ENCODE peak calls at places on chromosome 16, in nine cellular contexts. One of them, this sample, is unnamed.
A peak's percentile ranks its signal among the peaks of the same experiment; 100 is the strongest.

GRCh38 chr16:54632322-54632721 is 298.3 kb upstream of the IRX5 start:
- DNase-seq in colonic mucosa: no peak
- DNase-seq in activated CD4-positive, CD25-positive, alpha-beta regulatory T cell treated with anti-CD3 and anti-CD28 coated beads, Interleukin-2, amount 50 U/mL, for 16 hours: no peak
- DNase-seq in body of pancreas: no peak
- DNase-seq in T-helper 9 cell: no peak
- DNase-seq in stimulated activated CD8-positive, alpha-beta memory T cell treated with anti-CD3 and anti-CD28 coated beads, Interleukin-4, amount 100 ng/mL, for 4 hours: no peak
- DNase-seq in hippocampal formation: no peak
- DNase-seq in activated effector memory CD4-positive, alpha-beta T cell treated with Interleukin-2 at 50 U/mL for 16 hours: no peak
- DNase-seq in NCI-H82: no peak
- DNase-seq in this sample: no peak

GRCh38 chr16:83701494-83701893 is 106.3 kb upstream of the HSBP1 start:
- DNase-seq in colonic mucosa: no peak
- DNase-seq in activated CD4-positive, CD25-positive, alpha-beta regulatory T cell treated with anti-CD3 and anti-CD28 coated beads, Interleukin-2, amount 50 U/mL, for 16 hours: no peak
- DNase-seq in body of pancreas: peak; percentile 12
- DNase-seq in T-helper 9 cell: no peak
- DNase-seq in stimulated activated CD8-positive, alpha-beta memory T cell treated with anti-CD3 and anti-CD28 coated beads, Interleukin-4, amount 100 ng/mL, for 4 hours: no peak
- DNase-seq in hippocampal formation: no peak
- DNase-seq in activated effector memory CD4-positive, alpha-beta T cell treated with Interleukin-2 at 50 U/mL for 16 hours: no peak
- DNase-seq in NCI-H82: peak; percentile 52
- DNase-seq in this sample: peak; percentile 37

GRCh38 chr16:87881327-87882200 is 12.3 kb upstream of the SLC7A5 start:
- DNase-seq in colonic mucosa: no peak
- DNase-seq in activated CD4-positive, CD25-positive, alpha-beta regulatory T cell treated with anti-CD3 and anti-CD28 coated beads, Interleukin-2, amount 50 U/mL, for 16 hours: no peak
- DNase-seq in body of pancreas: no peak
- DNase-seq in T-helper 9 cell: no peak
- DNase-seq in stimulated activated CD8-positive, alpha-beta memory T cell treated with anti-CD3 and anti-CD28 coated beads, Interleukin-4, amount 100 ng/mL, for 4 hours: no peak
- DNase-seq in hippocampal formation: no peak
- DNase-seq in activated effector memory CD4-positive, alpha-beta T cell treated with Interleukin-2 at 50 U/mL for 16 hours: no peak
- DNase-seq in NCI-H82: no peak
- DNase-seq in this sample: no peak

GRCh38 chr16:85995591-85996461 is 96.9 kb downstream of the IRF8 start:
- DNase-seq in colonic mucosa: no peak
- DNase-seq in activated CD4-positive, CD25-positive, alpha-beta regulatory T cell treated with anti-CD3 and anti-CD28 coated beads, Interleukin-2, amount 50 U/mL, for 16 hours: no peak
- DNase-seq in body of pancreas: no peak
- DNase-seq in T-helper 9 cell: no peak
- DNase-seq in stimulated activated CD8-positive, alpha-beta memory T cell treated with anti-CD3 and anti-CD28 coated beads, Interleukin-4, amount 100 ng/mL, for 4 hours: no peak
- DNase-seq in hippocampal formation: no peak
- DNase-seq in activated effector memory CD4-positive, alpha-beta T cell treated with Interleukin-2 at 50 U/mL for 16 hours: no peak
- DNase-seq in NCI-H82: no peak
- DNase-seq in this sample: no peak

GRCh38 chr16:56669005-56669839 is at the start of gene MT1H:
- DNase-seq in colonic mucosa: peak; percentile 50
- DNase-seq in activated CD4-positive, CD25-positive, alpha-beta regulatory T cell treated with anti-CD3 and anti-CD28 coated beads, Interleukin-2, amount 50 U/mL, for 16 hours: no peak
- DNase-seq in body of pancreas: peak; percentile 54
- DNase-seq in T-helper 9 cell: no peak
- DNase-seq in stimulated activated CD8-positive, alpha-beta memory T cell treated with anti-CD3 and anti-CD28 coated beads, Interleukin-4, amount 100 ng/mL, for 4 hours: no peak
- DNase-seq in hippocampal formation: no peak
- DNase-seq in activated effector memory CD4-positive, alpha-beta T cell treated with Interleukin-2 at 50 U/mL for 16 hours: no peak
- DNase-seq in NCI-H82: no peak
- DNase-seq in this sample: no peak

GRCh38 chr16:62149646-62150045 is 113.4 kb upstream of the CDH8 start:
- DNase-seq in colonic mucosa: no peak
- DNase-seq in activated CD4-positive, CD25-positive, alpha-beta regulatory T cell treated with anti-CD3 and anti-CD28 coated beads, Interleukin-2, amount 50 U/mL, for 16 hours: no peak
- DNase-seq in body of pancreas: no peak
- DNase-seq in T-helper 9 cell: no peak
- DNase-seq in stimulated activated CD8-positive, alpha-beta memory T cell treated with anti-CD3 and anti-CD28 coated beads, Interleukin-4, amount 100 ng/mL, for 4 hours: no peak
- DNase-seq in hippocampal formation: no peak
- DNase-seq in activated effector memory CD4-positive, alpha-beta T cell treated with Interleukin-2 at 50 U/mL for 16 hours: no peak
- DNase-seq in NCI-H82: no peak
- DNase-seq in this sample: no peak

GRCh38 chr16:70686376-70687171 is 721 bp upstream of the MTSS2 start:
- DNase-seq in colonic mucosa: no peak
- DNase-seq in activated CD4-positive, CD25-positive, alpha-beta regulatory T cell treated with anti-CD3 and anti-CD28 coated beads, Interleukin-2, amount 50 U/mL, for 16 hours: no peak
- DNase-seq in body of pancreas: no peak
- DNase-seq in T-helper 9 cell: no peak
- DNase-seq in stimulated activated CD8-positive, alpha-beta memory T cell treated with anti-CD3 and anti-CD28 coated beads, Interleukin-4, amount 100 ng/mL, for 4 hours: no peak
- DNase-seq in hippocampal formation: no peak
- DNase-seq in activated effector memory CD4-positive, alpha-beta T cell treated with Interleukin-2 at 50 U/mL for 16 hours: no peak
- DNase-seq in NCI-H82: peak; percentile 73
- DNase-seq in this sample: no peak

GRCh38 chr16:80526418-80527061 is 14.3 kb upstream of the DYNLRB2 start:
- DNase-seq in colonic mucosa: peak; percentile 54
- DNase-seq in activated CD4-positive, CD25-positive, alpha-beta regulatory T cell treated with anti-CD3 and anti-CD28 coated beads, Interleukin-2, amount 50 U/mL, for 16 hours: peak; percentile 34
- DNase-seq in body of pancreas: peak; percentile 55
- DNase-seq in T-helper 9 cell: peak; percentile 42
- DNase-seq in stimulated activated CD8-positive, alpha-beta memory T cell treated with anti-CD3 and anti-CD28 coated beads, Interleukin-4, amount 100 ng/mL, for 4 hours: peak; percentile 20
- DNase-seq in hippocampal formation: no peak
- DNase-seq in activated effector memory CD4-positive, alpha-beta T cell treated with Interleukin-2 at 50 U/mL for 16 hours: peak; percentile 29
- DNase-seq in NCI-H82: peak; percentile 60
- DNase-seq in this sample: peak; percentile 75

GRCh38 chr16:70508752-70509151 is 14.6 kb downstream of the COG4 start:
- DNase-seq in colonic mucosa: no peak
- DNase-seq in activated CD4-positive, CD25-positive, alpha-beta regulatory T cell treated with anti-CD3 and anti-CD28 coated beads, Interleukin-2, amount 50 U/mL, for 16 hours: no peak
- DNase-seq in body of pancreas: no peak
- DNase-seq in T-helper 9 cell: no peak
- DNase-seq in stimulated activated CD8-positive, alpha-beta memory T cell treated with anti-CD3 and anti-CD28 coated beads, Interleukin-4, amount 100 ng/mL, for 4 hours: no peak
- DNase-seq in hippocampal formation: no peak
- DNase-seq in activated effector memory CD4-positive, alpha-beta T cell treated with Interleukin-2 at 50 U/mL for 16 hours: no peak
- DNase-seq in NCI-H82: no peak
- DNase-seq in this sample: peak; percentile 10

GRCh38 chr16:17309510-17309909 is 161.2 kb downstream of the XYLT1 start:
- DNase-seq in colonic mucosa: no peak
- DNase-seq in activated CD4-positive, CD25-positive, alpha-beta regulatory T cell treated with anti-CD3 and anti-CD28 coated beads, Interleukin-2, amount 50 U/mL, for 16 hours: no peak
- DNase-seq in body of pancreas: no peak
- DNase-seq in T-helper 9 cell: no peak
- DNase-seq in stimulated activated CD8-positive, alpha-beta memory T cell treated with anti-CD3 and anti-CD28 coated beads, Interleukin-4, amount 100 ng/mL, for 4 hours: no peak
- DNase-seq in hippocampal formation: no peak
- DNase-seq in activated effector memory CD4-positive, alpha-beta T cell treated with Interleukin-2 at 50 U/mL for 16 hours: no peak
- DNase-seq in NCI-H82: no peak
- DNase-seq in this sample: no peak

GRCh38 chr16:75224683-75225082 is 5.9 kb downstream of the CTRB1 start:
- DNase-seq in colonic mucosa: no peak
- DNase-seq in activated CD4-positive, CD25-positive, alpha-beta regulatory T cell treated with anti-CD3 and anti-CD28 coated beads, Interleukin-2, amount 50 U/mL, for 16 hours: no peak
- DNase-seq in body of pancreas: peak; percentile 71
- DNase-seq in T-helper 9 cell: no peak
- DNase-seq in stimulated activated CD8-positive, alpha-beta memory T cell treated with anti-CD3 and anti-CD28 coated beads, Interleukin-4, amount 100 ng/mL, for 4 hours: no peak
- DNase-seq in hippocampal formation: no peak
- DNase-seq in activated effector memory CD4-positive, alpha-beta T cell treated with Interleukin-2 at 50 U/mL for 16 hours: no peak
- DNase-seq in NCI-H82: no peak
- DNase-seq in this sample: no peak

GRCh38 chr16:23357761-23358290 is 55.7 kb downstream of the SCNN1B start:
- DNase-seq in colonic mucosa: no peak
- DNase-seq in activated CD4-positive, CD25-positive, alpha-beta regulatory T cell treated with anti-CD3 and anti-CD28 coated beads, Interleukin-2, amount 50 U/mL, for 16 hours: no peak
- DNase-seq in body of pancreas: no peak
- DNase-seq in T-helper 9 cell: no peak
- DNase-seq in stimulated activated CD8-positive, alpha-beta memory T cell treated with anti-CD3 and anti-CD28 coated beads, Interleukin-4, amount 100 ng/mL, for 4 hours: no peak
- DNase-seq in hippocampal formation: no peak
- DNase-seq in activated effector memory CD4-positive, alpha-beta T cell treated with Interleukin-2 at 50 U/mL for 16 hours: no peak
- DNase-seq in NCI-H82: no peak
- DNase-seq in this sample: no peak

GRCh38 chr16:49280022-49280741 is 1.5 kb downstream of the CBLN1 start:
- DNase-seq in colonic mucosa: no peak
- DNase-seq in activated CD4-positive, CD25-positive, alpha-beta regulatory T cell treated with anti-CD3 and anti-CD28 coated beads, Interleukin-2, amount 50 U/mL, for 16 hours: no peak
- DNase-seq in body of pancreas: peak; percentile 38
- DNase-seq in T-helper 9 cell: no peak
- DNase-seq in stimulated activated CD8-positive, alpha-beta memory T cell treated with anti-CD3 and anti-CD28 coated beads, Interleukin-4, amount 100 ng/mL, for 4 hours: no peak
- DNase-seq in hippocampal formation: no peak
- DNase-seq in activated effector memory CD4-positive, alpha-beta T cell treated with Interleukin-2 at 50 U/mL for 16 hours: no peak
- DNase-seq in NCI-H82: peak; percentile 54
- DNase-seq in this sample: no peak

GRCh38 chr16:78647019-78647418 is 547.6 kb downstream of the WWOX start:
- DNase-seq in colonic mucosa: no peak
- DNase-seq in activated CD4-positive, CD25-positive, alpha-beta regulatory T cell treated with anti-CD3 and anti-CD28 coated beads, Interleukin-2, amount 50 U/mL, for 16 hours: no peak
- DNase-seq in body of pancreas: no peak
- DNase-seq in T-helper 9 cell: no peak
- DNase-seq in stimulated activated CD8-positive, alpha-beta memory T cell treated with anti-CD3 and anti-CD28 coated beads, Interleukin-4, amount 100 ng/mL, for 4 hours: no peak
- DNase-seq in hippocampal formation: no peak
- DNase-seq in activated effector memory CD4-positive, alpha-beta T cell treated with Interleukin-2 at 50 U/mL for 16 hours: no peak
- DNase-seq in NCI-H82: no peak
- DNase-seq in this sample: no peak

GRCh38 chr16:2782583-2783351 is 4.6 kb downstream of the PRSS33 start:
- DNase-seq in colonic mucosa: no peak
- DNase-seq in activated CD4-positive, CD25-positive, alpha-beta regulatory T cell treated with anti-CD3 and anti-CD28 coated beads, Interleukin-2, amount 50 U/mL, for 16 hours: no peak
- DNase-seq in body of pancreas: no peak
- DNase-seq in T-helper 9 cell: no peak
- DNase-seq in stimulated activated CD8-positive, alpha-beta memory T cell treated with anti-CD3 and anti-CD28 coated beads, Interleukin-4, amount 100 ng/mL, for 4 hours: no peak
- DNase-seq in hippocampal formation: no peak
- DNase-seq in activated effector memory CD4-positive, alpha-beta T cell treated with Interleukin-2 at 50 U/mL for 16 hours: no peak
- DNase-seq in NCI-H82: no peak
- DNase-seq in this sample: no peak

GRCh38 chr16:30030841-30031413 is at the start of gene TLCD3B:
- DNase-seq in colonic mucosa: no peak
- DNase-seq in activated CD4-positive, CD25-positive, alpha-beta regulatory T cell treated with anti-CD3 and anti-CD28 coated beads, Interleukin-2, amount 50 U/mL, for 16 hours: no peak
- DNase-seq in body of pancreas: no peak
- DNase-seq in T-helper 9 cell: no peak
- DNase-seq in stimulated activated CD8-positive, alpha-beta memory T cell treated with anti-CD3 and anti-CD28 coated beads, Interleukin-4, amount 100 ng/mL, for 4 hours: no peak
- DNase-seq in hippocampal formation: no peak
- DNase-seq in activated effector memory CD4-positive, alpha-beta T cell treated with Interleukin-2 at 50 U/mL for 16 hours: no peak
- DNase-seq in NCI-H82: peak; percentile 84
- DNase-seq in this sample: no peak

GRCh38 chr16:84841787-84842300 is 22.1 kb downstream of the CRISPLD2 start:
- DNase-seq in colonic mucosa: peak; percentile 77
- DNase-seq in activated CD4-positive, CD25-positive, alpha-beta regulatory T cell treated with anti-CD3 and anti-CD28 coated beads, Interleukin-2, amount 50 U/mL, for 16 hours: no peak
- DNase-seq in body of pancreas: peak; percentile 69
- DNase-seq in T-helper 9 cell: no peak
- DNase-seq in stimulated activated CD8-positive, alpha-beta memory T cell treated with anti-CD3 and anti-CD28 coated beads, Interleukin-4, amount 100 ng/mL, for 4 hours: no peak
- DNase-seq in hippocampal formation: no peak
- DNase-seq in activated effector memory CD4-positive, alpha-beta T cell treated with Interleukin-2 at 50 U/mL for 16 hours: no peak
- DNase-seq in NCI-H82: no peak
- DNase-seq in this sample: no peak

GRCh38 chr16:30786936-30787612 is at the start of gene ZNF629:
- DNase-seq in colonic mucosa: peak; percentile 75
- DNase-seq in activated CD4-positive, CD25-positive, alpha-beta regulatory T cell treated with anti-CD3 and anti-CD28 coated beads, Interleukin-2, amount 50 U/mL, for 16 hours: no peak
- DNase-seq in body of pancreas: peak; percentile 73
- DNase-seq in T-helper 9 cell: no peak
- DNase-seq in stimulated activated CD8-positive, alpha-beta memory T cell treated with anti-CD3 and anti-CD28 coated beads, Interleukin-4, amount 100 ng/mL, for 4 hours: no peak
- DNase-seq in hippocampal formation: peak; percentile 70
- DNase-seq in activated effector memory CD4-positive, alpha-beta T cell treated with Interleukin-2 at 50 U/mL for 16 hours: no peak
- DNase-seq in NCI-H82: peak; percentile 83
- DNase-seq in this sample: peak; percentile 74

GRCh38 chr16:46763147-46763546 is 15.0 kb upstream of the MYLK3 start:
- DNase-seq in colonic mucosa: no peak
- DNase-seq in activated CD4-positive, CD25-positive, alpha-beta regulatory T cell treated with anti-CD3 and anti-CD28 coated beads, Interleukin-2, amount 50 U/mL, for 16 hours: no peak
- DNase-seq in body of pancreas: no peak
- DNase-seq in T-helper 9 cell: no peak
- DNase-seq in stimulated activated CD8-positive, alpha-beta memory T cell treated with anti-CD3 and anti-CD28 coated beads, Interleukin-4, amount 100 ng/mL, for 4 hours: no peak
- DNase-seq in hippocampal formation: no peak
- DNase-seq in activated effector memory CD4-positive, alpha-beta T cell treated with Interleukin-2 at 50 U/mL for 16 hours: no peak
- DNase-seq in NCI-H82: no peak
- DNase-seq in this sample: no peak

GRCh38 chr16:55853114-55853513 is 20.2 kb upstream of the CES1 start:
- DNase-seq in colonic mucosa: no peak
- DNase-seq in activated CD4-positive, CD25-positive, alpha-beta regulatory T cell treated with anti-CD3 and anti-CD28 coated beads, Interleukin-2, amount 50 U/mL, for 16 hours: no peak
- DNase-seq in body of pancreas: no peak
- DNase-seq in T-helper 9 cell: no peak
- DNase-seq in stimulated activated CD8-positive, alpha-beta memory T cell treated with anti-CD3 and anti-CD28 coated beads, Interleukin-4, amount 100 ng/mL, for 4 hours: no peak
- DNase-seq in hippocampal formation: no peak
- DNase-seq in activated effector memory CD4-positive, alpha-beta T cell treated with Interleukin-2 at 50 U/mL for 16 hours: no peak
- DNase-seq in NCI-H82: no peak
- DNase-seq in this sample: peak; percentile 10

GRCh38 chr16:14539631-14540030 is 90.4 kb downstream of the PARN start:
- DNase-seq in colonic mucosa: no peak
- DNase-seq in activated CD4-positive, CD25-positive, alpha-beta regulatory T cell treated with anti-CD3 and anti-CD28 coated beads, Interleukin-2, amount 50 U/mL, for 16 hours: no peak
- DNase-seq in body of pancreas: no peak
- DNase-seq in T-helper 9 cell: no peak
- DNase-seq in stimulated activated CD8-positive, alpha-beta memory T cell treated with anti-CD3 and anti-CD28 coated beads, Interleukin-4, amount 100 ng/mL, for 4 hours: no peak
- DNase-seq in hippocampal formation: no peak
- DNase-seq in activated effector memory CD4-positive, alpha-beta T cell treated with Interleukin-2 at 50 U/mL for 16 hours: no peak
- DNase-seq in NCI-H82: no peak
- DNase-seq in this sample: no peak

GRCh38 chr16:56852401-56852730 is 12.6 kb upstream of the SLC12A3 start:
- DNase-seq in colonic mucosa: no peak
- DNase-seq in activated CD4-positive, CD25-positive, alpha-beta regulatory T cell treated with anti-CD3 and anti-CD28 coated beads, Interleukin-2, amount 50 U/mL, for 16 hours: no peak
- DNase-seq in body of pancreas: no peak
- DNase-seq in T-helper 9 cell: no peak
- DNase-seq in stimulated activated CD8-positive, alpha-beta memory T cell treated with anti-CD3 and anti-CD28 coated beads, Interleukin-4, amount 100 ng/mL, for 4 hours: no peak
- DNase-seq in hippocampal formation: no peak
- DNase-seq in activated effector memory CD4-positive, alpha-beta T cell treated with Interleukin-2 at 50 U/mL for 16 hours: no peak
- DNase-seq in NCI-H82: no peak
- DNase-seq in this sample: no peak

GRCh38 chr16:11916524-11917285 is 949 bp upstream of the GSPT1 start:
- DNase-seq in colonic mucosa: peak; percentile 78
- DNase-seq in activated CD4-positive, CD25-positive, alpha-beta regulatory T cell treated with anti-CD3 and anti-CD28 coated beads, Interleukin-2, amount 50 U/mL, for 16 hours: no peak
- DNase-seq in body of pancreas: peak; percentile 36
- DNase-seq in T-helper 9 cell: no peak
- DNase-seq in stimulated activated CD8-positive, alpha-beta memory T cell treated with anti-CD3 and anti-CD28 coated beads, Interleukin-4, amount 100 ng/mL, for 4 hours: no peak
- DNase-seq in hippocampal formation: no peak
- DNase-seq in activated effector memory CD4-positive, alpha-beta T cell treated with Interleukin-2 at 50 U/mL for 16 hours: no peak
- DNase-seq in NCI-H82: no peak
- DNase-seq in this sample: peak; percentile 62

GRCh38 chr16:57689772-57690558 is 4.6 kb upstream of the DRC7 start:
- DNase-seq in colonic mucosa: no peak
- DNase-seq in activated CD4-positive, CD25-positive, alpha-beta regulatory T cell treated with anti-CD3 and anti-CD28 coated beads, Interleukin-2, amount 50 U/mL, for 16 hours: no peak
- DNase-seq in body of pancreas: no peak
- DNase-seq in T-helper 9 cell: no peak
- DNase-seq in stimulated activated CD8-positive, alpha-beta memory T cell treated with anti-CD3 and anti-CD28 coated beads, Interleukin-4, amount 100 ng/mL, for 4 hours: no peak
- DNase-seq in hippocampal formation: no peak
- DNase-seq in activated effector memory CD4-positive, alpha-beta T cell treated with Interleukin-2 at 50 U/mL for 16 hours: no peak
- DNase-seq in NCI-H82: peak; percentile 48
- DNase-seq in this sample: peak; percentile 4

GRCh38 chr16:88527186-88527936 is 42.8 kb upstream of the ZC3H18 start:
- DNase-seq in colonic mucosa: peak; percentile 72
- DNase-seq in activated CD4-positive, CD25-positive, alpha-beta regulatory T cell treated with anti-CD3 and anti-CD28 coated beads, Interleukin-2, amount 50 U/mL, for 16 hours: peak; percentile 26
- DNase-seq in body of pancreas: peak; percentile 69
- DNase-seq in T-helper 9 cell: peak; percentile 54
- DNase-seq in stimulated activated CD8-positive, alpha-beta memory T cell treated with anti-CD3 and anti-CD28 coated beads, Interleukin-4, amount 100 ng/mL, for 4 hours: peak; percentile 32
- DNase-seq in hippocampal formation: peak; percentile 41
- DNase-seq in activated effector memory CD4-positive, alpha-beta T cell treated with Interleukin-2 at 50 U/mL for 16 hours: peak; percentile 41
- DNase-seq in NCI-H82: peak; percentile 62
- DNase-seq in this sample: peak; percentile 67

GRCh38 chr16:57284206-57284951 is at the start of gene PLLP:
- DNase-seq in colonic mucosa: peak; percentile 63
- DNase-seq in activated CD4-positive, CD25-positive, alpha-beta regulatory T cell treated with anti-CD3 and anti-CD28 coated beads, Interleukin-2, amount 50 U/mL, for 16 hours: no peak
- DNase-seq in body of pancreas: peak; percentile 71
- DNase-seq in T-helper 9 cell: peak; percentile 34
- DNase-seq in stimulated activated CD8-positive, alpha-beta memory T cell treated with anti-CD3 and anti-CD28 coated beads, Interleukin-4, amount 100 ng/mL, for 4 hours: no peak
- DNase-seq in hippocampal formation: peak; percentile 65
- DNase-seq in activated effector memory CD4-positive, alpha-beta T cell treated with Interleukin-2 at 50 U/mL for 16 hours: peak; percentile 29
- DNase-seq in NCI-H82: peak; percentile 52
- DNase-seq in this sample: no peak

GRCh38 chr16:68520649-68521086 is 18.4 kb upstream of the ZFP90 start:
- DNase-seq in colonic mucosa: peak; percentile 90
- DNase-seq in activated CD4-positive, CD25-positive, alpha-beta regulatory T cell treated with anti-CD3 and anti-CD28 coated beads, Interleukin-2, amount 50 U/mL, for 16 hours: peak; percentile 73
- DNase-seq in body of pancreas: peak; percentile 92
- DNase-seq in T-helper 9 cell: peak; percentile 82
- DNase-seq in stimulated activated CD8-positive, alpha-beta memory T cell treated with anti-CD3 and anti-CD28 coated beads, Interleukin-4, amount 100 ng/mL, for 4 hours: peak; percentile 67
- DNase-seq in hippocampal formation: peak; percentile 64
- DNase-seq in activated effector memory CD4-positive, alpha-beta T cell treated with Interleukin-2 at 50 U/mL for 16 hours: peak; percentile 73
- DNase-seq in NCI-H82: peak; percentile 96
- DNase-seq in this sample: peak; percentile 69

GRCh38 chr16:58792188-58792587 is 58.1 kb upstream of the GOT2 start:
- DNase-seq in colonic mucosa: no peak
- DNase-seq in activated CD4-positive, CD25-positive, alpha-beta regulatory T cell treated with anti-CD3 and anti-CD28 coated beads, Interleukin-2, amount 50 U/mL, for 16 hours: no peak
- DNase-seq in body of pancreas: no peak
- DNase-seq in T-helper 9 cell: no peak
- DNase-seq in stimulated activated CD8-positive, alpha-beta memory T cell treated with anti-CD3 and anti-CD28 coated beads, Interleukin-4, amount 100 ng/mL, for 4 hours: no peak
- DNase-seq in hippocampal formation: no peak
- DNase-seq in activated effector memory CD4-positive, alpha-beta T cell treated with Interleukin-2 at 50 U/mL for 16 hours: no peak
- DNase-seq in NCI-H82: no peak
- DNase-seq in this sample: no peak

GRCh38 chr16:30567160-30567990 is 4.1 kb downstream of the ZNF688 start:
- DNase-seq in colonic mucosa: no peak
- DNase-seq in activated CD4-positive, CD25-positive, alpha-beta regulatory T cell treated with anti-CD3 and anti-CD28 coated beads, Interleukin-2, amount 50 U/mL, for 16 hours: peak; percentile 52
- DNase-seq in body of pancreas: no peak
- DNase-seq in T-helper 9 cell: peak; percentile 39
- DNase-seq in stimulated activated CD8-positive, alpha-beta memory T cell treated with anti-CD3 and anti-CD28 coated beads, Interleukin-4, amount 100 ng/mL, for 4 hours: no peak
- DNase-seq in hippocampal formation: no peak
- DNase-seq in activated effector memory CD4-positive, alpha-beta T cell treated with Interleukin-2 at 50 U/mL for 16 hours: no peak
- DNase-seq in NCI-H82: no peak
- DNase-seq in this sample: peak; percentile 18

GRCh38 chr16:85898521-85899442 is at the start of gene IRF8:
- DNase-seq in colonic mucosa: peak; percentile 88
- DNase-seq in activated CD4-positive, CD25-positive, alpha-beta regulatory T cell treated with anti-CD3 and anti-CD28 coated beads, Interleukin-2, amount 50 U/mL, for 16 hours: peak; percentile 32
- DNase-seq in body of pancreas: peak; percentile 49
- DNase-seq in T-helper 9 cell: peak; percentile 18
- DNase-seq in stimulated activated CD8-positive, alpha-beta memory T cell treated with anti-CD3 and anti-CD28 coated beads, Interleukin-4, amount 100 ng/mL, for 4 hours: peak; percentile 62
- DNase-seq in hippocampal formation: peak; percentile 45
- DNase-seq in activated effector memory CD4-positive, alpha-beta T cell treated with Interleukin-2 at 50 U/mL for 16 hours: peak; percentile 12
- DNase-seq in NCI-H82: peak; percentile 9
- DNase-seq in this sample: no peak